ENCODE peak calls at places on chromosomes 6 and 20, in five cellular contexts. U is colonic mucosa, Q is fibroblast of pulmonary artery, J is cardiac muscle cell, F is fibroblast of mammary gland. D is an unnamed sample.

GRCh38 chr6:45454008-45454911 is 76.5 kb upstream of the SUPT3H start:
- DNase-seq in U (no peak), Q (peak), J (no peak), F (peak), D (no peak)

GRCh38 chr6:143507358-143508145 is 4.0 kb downstream of the FUCA2 start:
- DNase-seq in U (no peak), Q (no peak), J (no peak), F (peak), D (no peak)

GRCh38 chr6:18234564-18234963 is 29.8 kb downstream of the DEK start:
- DNase-seq in U (no peak), Q (no peak), J (no peak), F (no peak), D (no peak)

GRCh38 chr6:36650848-36651247 is 27.7 kb upstream of the CDKN1A start:
- DNase-seq in U (peak), Q (no peak), J (no peak), F (no peak), D (no peak)

GRCh38 chr6:47321582-47321981 is 11.9 kb upstream of the TNFRSF21 start:
- DNase-seq in U (no peak), Q (no peak), J (no peak), F (no peak), D (no peak)

GRCh38 chr20:10349118-10349517 is 84.9 kb downstream of the MKKS start:
- DNase-seq in U (no peak), Q (no peak), J (no peak), F (no peak), D (no peak)

GRCh38 chr6:149480502-149481280 is 4.1 kb downstream of the ZC3H12D start:
- DNase-seq in U (no peak), Q (no peak), J (no peak), F (no peak), D (no peak)

GRCh38 chr20:64222273-64222672 is 33.3 kb upstream of the PCMTD2 start:
- DNase-seq in U (no peak), Q (peak), J (no peak), F (peak), D (no peak)

GRCh38 chr6:146990284-146990683 is 213.9 kb upstream of the STXBP5 start:
- DNase-seq in U (no peak), Q (peak), J (no peak), F (peak), D (no peak)

GRCh38 chr6:107066697-107067659 is 39.0 kb downstream of the MTRES1 start:
- DNase-seq in U (no peak), Q (no peak), J (no peak), F (no peak), D (no peak)

GRCh38 chr6:159943101-159943632 is 25.7 kb upstream of the IGF2R start:
- DNase-seq in U (no peak), Q (peak), J (no peak), F (peak), D (no peak)

GRCh38 chr6:139313229-139313628 is 21.4 kb upstream of the TXLNB start:
- DNase-seq in U (no peak), Q (no peak), J (no peak), F (no peak), D (no peak)

GRCh38 chr6:159981591-159982245 is 12.8 kb downstream of the IGF2R start:
- DNase-seq in U (no peak), Q (peak), J (no peak), F (peak), D (no peak)

GRCh38 chr6:143803769-143804540 is 39.2 kb upstream of the LTV1 start:
- DNase-seq in U (no peak), Q (no peak), J (no peak), F (no peak), D (no peak)

GRCh38 chr6:96899019-96899418 is 1.3 kb upstream of the NDUFAF4 start:
- DNase-seq in U (peak), Q (peak), J (peak), F (peak), D (peak)
- H3K4me3 ChIP-seq in U (no peak), Q (peak), J (peak), F (no peak), D (no peak)

GRCh38 chr6:32940656-32941411 is at the start of gene HLA-DMB:
- DNase-seq in U (peak), Q (peak), J (peak), F (peak), D (peak)
- H3K4me3 ChIP-seq in U (peak), Q (no peak), J (peak), F (no peak), D (peak)

GRCh38 chr20:14712302-14712739 is 374.9 kb upstream of the FLRT3 start:
- DNase-seq in U (no peak), Q (peak), J (peak), F (peak), D (peak)
- H3K4me3 ChIP-seq in U (no peak), Q (no peak), J (no peak), F (no peak), D (no peak)

GRCh38 chr20:7406671-7407070 is 533.6 kb downstream of the HAO1 start:
- DNase-seq in U (no peak), Q (no peak), J (no peak), F (no peak), D (no peak)
- H3K4me3 ChIP-seq in U (no peak), Q (no peak), J (no peak), F (no peak), D (no peak)

DNA sequence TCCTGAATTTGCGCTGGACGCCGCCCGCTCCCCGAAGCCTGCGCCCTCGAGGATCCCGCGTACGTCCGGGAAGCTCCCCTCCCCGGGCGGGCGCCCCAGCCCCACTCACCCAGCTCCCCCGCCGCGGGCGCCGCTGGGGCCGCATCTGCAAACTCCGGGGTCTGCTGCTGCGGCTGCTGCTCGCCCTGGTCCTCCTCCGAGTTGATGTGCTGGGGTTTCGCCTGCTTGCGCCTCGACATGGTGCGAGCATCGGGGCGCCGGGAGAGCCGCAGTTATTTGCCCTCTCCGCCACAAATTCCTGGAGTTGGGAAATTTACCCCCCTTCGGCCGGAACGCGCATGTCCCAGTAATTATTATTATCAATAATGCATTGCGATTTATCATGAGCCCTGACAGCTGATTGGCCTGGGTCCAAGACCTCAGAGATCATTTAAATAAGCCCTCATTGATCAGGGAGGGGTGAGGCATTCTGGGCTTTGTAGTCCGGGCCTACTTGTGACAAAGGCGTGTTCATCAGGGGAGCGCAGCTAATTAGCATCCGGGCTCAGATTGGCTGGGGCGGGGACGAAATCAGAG is at the start of gene SALL4:
- DNase-seq in U (no peak), Q (no peak), J (peak), F (no peak), D (no peak)
- H3K4me3 ChIP-seq in U (peak), Q (peak), J (peak), F (peak), D (peak)

GRCh38 chr6:14652536-14652935 is 535.0 kb downstream of the CD83 start:
- DNase-seq in U (no peak), Q (no peak), J (no peak), F (no peak), D (no peak)

GRCh38 chr6:14658030-14658429 is 540.5 kb downstream of the CD83 start:
- DNase-seq in U (no peak), Q (no peak), J (no peak), F (no peak), D (no peak)

GRCh38 chr6:14655990-14656640 is 538.5 kb downstream of the CD83 start:
- DNase-seq in U (no peak), Q (no peak), J (no peak), F (no peak), D (no peak)

GRCh38 chr6:14656676-14657075 is 539.1 kb downstream of the CD83 start:
- DNase-seq in U (no peak), Q (no peak), J (no peak), F (no peak), D (no peak)

DNA sequence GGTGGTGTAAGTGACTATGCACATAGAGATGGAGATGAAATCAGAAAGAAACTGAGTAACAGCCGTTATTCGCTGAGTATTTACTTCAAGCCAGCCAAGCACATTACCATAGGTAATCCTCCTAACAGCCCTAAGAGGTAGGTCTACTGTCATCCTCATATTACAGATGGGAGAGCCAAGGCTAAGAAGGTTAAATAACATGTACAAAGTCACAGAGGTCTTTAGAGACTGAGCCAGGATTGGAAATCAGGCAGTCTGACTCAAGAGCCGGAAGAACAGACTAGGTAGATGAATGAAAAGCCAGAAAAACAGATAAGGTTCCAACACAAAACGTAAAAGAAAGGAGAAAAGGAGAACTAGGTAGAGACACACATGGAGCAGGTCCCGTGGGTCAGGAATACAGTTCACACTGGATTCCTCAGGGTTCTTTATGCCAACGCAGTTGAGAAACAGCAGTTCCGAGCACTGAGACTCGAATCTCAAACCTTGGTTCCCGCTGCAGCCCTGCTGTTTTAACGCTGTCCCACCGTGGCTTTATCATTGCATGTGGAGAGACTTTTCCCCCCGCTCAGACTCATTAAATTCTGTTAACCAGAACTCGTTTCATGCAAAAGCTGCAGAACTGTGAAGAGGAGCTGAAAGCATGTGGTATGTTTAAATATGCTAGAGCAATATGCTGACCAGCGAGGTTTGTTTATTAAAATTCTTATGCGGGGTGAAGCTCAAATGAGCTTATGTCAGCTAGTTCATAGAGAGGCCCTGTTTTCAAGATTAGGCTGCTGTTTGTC is 537.8 kb downstream of the CD83 start:
- DNase-seq in U (no peak), Q (peak), J (no peak), F (no peak), D (no peak)
- H3K4me3 ChIP-seq in U (no peak), Q (no peak), J (no peak), F (no peak), D (no peak)

DNA sequence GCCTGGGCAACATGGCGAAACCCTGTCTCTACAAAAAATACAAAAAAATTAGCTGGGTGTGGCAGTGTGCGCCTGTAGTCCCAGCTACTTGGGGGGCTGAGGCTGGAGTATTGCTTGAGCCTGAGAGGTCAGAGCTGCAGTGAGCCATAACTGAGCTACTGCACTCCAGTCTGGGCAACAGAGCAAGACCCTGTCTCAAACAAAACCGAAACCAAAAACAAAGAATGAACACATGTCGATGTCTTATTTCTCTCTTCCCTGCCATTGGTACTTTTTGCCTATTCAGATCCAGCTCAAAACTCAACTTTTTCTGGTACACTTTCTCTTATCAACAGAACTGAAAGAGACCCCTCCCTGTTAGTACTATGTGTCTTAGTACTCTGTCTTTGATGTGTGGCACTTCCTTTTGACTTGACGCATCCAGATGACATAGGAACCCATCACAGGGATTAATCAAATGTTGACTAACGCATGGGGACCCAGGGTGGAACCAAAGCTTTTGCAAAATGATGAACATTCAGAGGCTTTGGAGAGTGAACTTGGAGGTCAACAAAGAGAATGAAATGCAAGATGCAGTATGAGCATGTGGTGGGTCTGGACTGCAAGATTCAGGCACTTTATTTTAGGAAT is 44.8 kb downstream of the AKAP12 start:
- DNase-seq in U (no peak), Q (no peak), J (no peak), F (peak), D (no peak)
- H3K4me3 ChIP-seq in U (no peak), Q (no peak), J (no peak), F (no peak), D (no peak)

DNA sequence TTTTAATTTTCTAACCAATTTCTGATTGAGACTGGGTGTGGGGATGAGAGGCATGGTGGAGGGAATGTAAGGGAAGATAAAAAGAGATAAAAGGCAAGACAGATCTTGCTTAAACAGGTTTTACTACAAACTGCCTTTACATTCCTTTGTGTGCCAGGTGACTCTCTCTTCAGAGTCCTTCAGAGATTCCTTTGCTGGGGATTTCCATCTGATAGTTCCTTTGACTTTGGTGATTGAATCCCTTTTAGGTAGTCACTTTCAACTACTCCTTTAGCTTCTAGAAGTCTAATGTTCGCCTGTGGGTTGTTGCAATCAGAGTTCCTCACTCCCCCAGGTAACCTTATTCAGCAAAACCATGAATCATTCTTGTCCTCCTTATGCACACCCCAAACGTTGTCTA is 283.3 kb upstream of the MANEA start:
- DNase-seq in U (no peak), Q (no peak), J (no peak), F (no peak), D (no peak)
- H3K4me3 ChIP-seq in U (no peak), Q (no peak), J (no peak), F (no peak), D (no peak)

GRCh38 chr6:133837801-133838349 is 51.0 kb upstream of the TCF21 start:
- DNase-seq in U (peak), Q (peak), J (peak), F (peak), D (peak)
- H3K4me3 ChIP-seq in U (peak), Q (peak), J (peak), F (peak), D (peak)

D was measured in A549.